ENCODE peak calls at places on chromosomes 6 and 20, in six cellular contexts. V is ovary, W is mucosa of descending colon, K is neural progenitor cell, Z is endodermal cell, P is fibroblast of lung. L is an unnamed sample.

GRCh38 chr6:67916389-67916788 is 718.7 kb upstream of the ADGRB3 start:
- DNase-seq in K (no peak), V (no peak), W (no peak), P (peak; percentile 84), Z (no peak), L (no peak)

GRCh38 chr6:118743744-118744143 is 92.4 kb upstream of the CEP85L start:
- DNase-seq in Z (no peak), K (no peak), P (peak; percentile 78), W (no peak), V (no peak), L (no peak)

GRCh38 chr6:15473741-15474161 is 189.1 kb downstream of the DTNBP1 start:
- DNase-seq in P (peak; percentile 87), V (no peak), W (no peak), Z (peak; percentile 28), K (no peak), L (no peak)

GRCh38 chr6:53737746-53738145 is 57.1 kb upstream of the LRRC1 start:
- DNase-seq in P (no peak), K (no peak), V (no peak), Z (no peak), W (peak; percentile 21), L (no peak)

GRCh38 chr6:142819603-142820335 is 125.2 kb downstream of the HIVEP2 start:
- DNase-seq in V (no peak), W (no peak), Z (no peak), K (no peak), P (peak; percentile 35), L (peak; percentile 19)

GRCh38 chr20:42639140-42639539 is 550.6 kb downstream of the PTPRT start:
- DNase-seq in Z (no peak), W (no peak), K (no peak), V (no peak), P (no peak), L (no peak)

GRCh38 chr6:46186583-46186982 is 15.8 kb upstream of the ENPP5 start:
- DNase-seq in Z (no peak), V (no peak), W (no peak), P (peak; percentile 10), K (no peak), L (no peak)

GRCh38 chr20:15616626-15617025 is 956.6 kb downstream of the KIF16B start:
- DNase-seq in P (no peak), W (no peak), K (no peak), Z (no peak), V (no peak), L (no peak)

GRCh38 chr6:13263669-13264068 is 64.7 kb downstream of the TBC1D7 start:
- DNase-seq in P (no peak), V (no peak), W (no peak), K (no peak), Z (no peak), L (no peak)

GRCh38 chr6:54910326-54910952 is 63.9 kb downstream of the FAM83B start:
- DNase-seq in Z (no peak), P (peak; percentile 43), K (no peak), W (peak; percentile 53), V (no peak), L (no peak)

GRCh38 chr6:147699637-147700036 is 191.1 kb downstream of the SAMD5 start:
- DNase-seq in K (no peak), W (no peak), P (peak; percentile 54), V (no peak), Z (no peak), L (no peak)

GRCh38 chr6:19945843-19946358 is 108.7 kb downstream of the ID4 start:
- DNase-seq in P (no peak), K (no peak), V (no peak), Z (no peak), W (no peak), L (no peak)

GRCh38 chr6:36120539-36120938 is 9.8 kb upstream of the MAPK13 start:
- DNase-seq in Z (no peak), V (no peak), P (no peak), K (no peak), W (peak; percentile 78), L (peak; percentile 57)

GRCh38 chr6:8481727-8482126 is 46.4 kb upstream of the SLC35B3 start:
- DNase-seq in K (peak; percentile 36), W (no peak), P (peak; percentile 17), V (no peak), Z (no peak), L (no peak)

GRCh38 chr6:34246563-34247391 is 2.0 kb downstream of the SMIM29 start:
- DNase-seq in W (peak; percentile 40), V (peak; percentile 43), K (peak; percentile 49), Z (peak; percentile 89), P (no peak), L (peak; percentile 29)

GRCh38 chr6:53369051-53369450 is 20.3 kb upstream of the ELOVL5 start:
- DNase-seq in P (no peak), W (no peak), Z (no peak), V (no peak), K (no peak), L (no peak)

GRCh38 chr20:16462711-16463110 is 110.5 kb downstream of the KIF16B start:
- DNase-seq in P (no peak), W (no peak), Z (peak; percentile 61), K (peak; percentile 8), V (no peak), L (no peak)

GRCh38 chr20:1932971-1933370 is 37.8 kb downstream of the SIRPA start:
- DNase-seq in K (no peak), V (no peak), Z (no peak), P (no peak), W (no peak), L (no peak)

GRCh38 chr6:33029297-33030184 is 20.1 kb upstream of the HLA-DOA start:
- DNase-seq in P (no peak), V (no peak), Z (no peak), W (peak; percentile 47), K (no peak), L (no peak)

GRCh38 chr6:160007118-160007517 is 38.2 kb downstream of the IGF2R start:
- DNase-seq in P (no peak), V (no peak), Z (no peak), W (no peak), K (no peak), L (no peak)

GRCh38 chr20:57801046-57801445 is 91.2 kb upstream of the PMEPA1 start:
- DNase-seq in W (no peak), P (no peak), Z (no peak), V (no peak), K (no peak), L (no peak)

GRCh38 chr20:5996765-5997164 is 46.3 kb downstream of the MCM8 start:
- DNase-seq in Z (no peak), V (no peak), K (peak; percentile 4), W (peak; percentile 42), P (no peak), L (peak; percentile 9)

GRCh38 chr20:25579081-25579770 is 6.1 kb downstream of the NINL start:
- DNase-seq in Z (peak; percentile 63), V (no peak), P (no peak), W (no peak), K (peak; percentile 17), L (no peak)

GRCh38 chr6:104421650-104422049 is 438.1 kb downstream of the HACE1 start:
- DNase-seq in K (no peak), V (no peak), W (peak; percentile 2), P (no peak), Z (no peak), L (no peak)

GRCh38 chr20:24672181-24672880 is 202.9 kb downstream of the SYNDIG1 start:
- DNase-seq in Z (no peak), W (no peak), V (no peak), K (no peak), P (peak; percentile 71), L (no peak)

GRCh38 chr20:41733151-41733550 is 115.0 kb upstream of the CHD6 start:
- DNase-seq in Z (no peak), K (no peak), V (no peak), W (no peak), P (no peak), L (no peak)

GRCh38 chr20:50039706-50040431 is 57.1 kb downstream of the SNAI1 start:
- DNase-seq in K (no peak), V (no peak), P (no peak), Z (peak; percentile 75), W (no peak), L (no peak)

GRCh38 chr6:156449128-156449527 is 328.1 kb upstream of the ARID1B start:
- DNase-seq in K (no peak), Z (no peak), P (no peak), W (no peak), V (no peak), L (no peak)

DNA sequence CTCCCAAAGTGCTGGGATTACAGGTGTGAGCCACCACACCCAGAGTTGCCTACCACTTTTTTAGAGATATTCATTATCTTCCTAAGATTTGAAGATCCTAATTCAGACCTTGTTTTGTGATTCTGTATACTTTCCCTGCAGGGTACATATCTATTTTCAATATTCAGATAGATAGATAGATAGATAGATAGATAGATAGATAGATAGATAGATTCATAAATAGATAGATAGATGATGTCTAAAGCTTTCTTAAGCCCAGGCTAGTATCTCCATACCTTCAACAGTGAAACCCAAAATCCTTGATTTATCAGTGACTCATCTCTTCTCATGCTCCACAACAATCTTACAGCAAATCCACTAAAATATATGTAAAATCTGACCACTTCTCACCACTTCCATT is 30.8 kb downstream of the ZNF391 start:
- DNase-seq in K (no peak), V (no peak), P (no peak), Z (no peak), W (no peak), L (no peak)
- H3K9me3 ChIP-seq in K (no peaks in the 10 kb centered on the region), V (no peaks in the 10 kb centered on the region), P (no peaks in the 10 kb centered on the region), Z (peaks cover 21% of the 10 kb centered on the region), W (no peaks in the 10 kb centered on the region), L (no peaks in the 10 kb centered on the region)

GRCh38 chr20:60192351-60192750 is 234.1 kb downstream of the CDH26 start:
- DNase-seq in P (no peak), K (no peak), W (no peak), Z (no peak), V (no peak), L (no peak)
- H3K9me3 ChIP-seq in P (no peaks in the 10 kb centered on the region), K (no peaks in the 10 kb centered on the region), W (no peaks in the 10 kb centered on the region), Z (no peaks in the 10 kb centered on the region), V (no peaks in the 10 kb centered on the region), L (no peaks in the 10 kb centered on the region)

DNA sequence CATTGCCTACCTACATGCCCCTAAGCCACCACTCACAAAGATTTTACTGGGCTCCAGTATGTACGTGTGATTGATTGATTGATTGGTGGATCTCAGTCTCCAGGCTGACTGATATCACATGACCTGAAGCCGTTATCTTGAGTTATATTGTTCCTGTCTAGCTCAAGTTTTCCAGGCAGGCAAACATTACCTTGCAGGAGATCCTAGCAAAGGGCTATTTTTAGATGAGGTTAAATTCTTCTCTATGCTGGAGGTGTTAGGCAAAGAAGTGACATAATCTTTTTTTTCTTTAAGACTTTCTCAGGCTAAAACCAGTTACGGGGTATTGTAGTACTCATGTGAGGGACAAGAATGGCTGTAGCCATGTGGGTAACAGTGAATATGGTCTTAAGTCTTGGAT is 125.2 kb downstream of the DOK5 start:
- DNase-seq in V (no peak), Z (no peak), W (no peak), P (no peak), K (no peak), L (no peak)
- H3K9me3 ChIP-seq in V (no peaks in the 10 kb centered on the region), Z (peaks cover 7% of the 10 kb centered on the region), W (no peaks in the 10 kb centered on the region), P (no peaks in the 10 kb centered on the region), K (no peaks in the 10 kb centered on the region), L (no peaks in the 10 kb centered on the region)

GRCh38 chr20:55977723-55978481 is 27.4 kb downstream of the CBLN4 start:
- DNase-seq in P (no peak), K (no peak), Z (no peak), V (peak; percentile 65), W (no peak), L (no peak)
- H3K9me3 ChIP-seq in P (no peaks in the 10 kb centered on the region), K (peaks cover 4% of the 10 kb centered on the region), Z (peaks cover 97% of the 10 kb centered on the region), V (no peaks in the 10 kb centered on the region), W (no peaks in the 10 kb centered on the region), L (no peaks in the 10 kb centered on the region)

GRCh38 chr20:55918471-55918870 is 86.8 kb downstream of the CBLN4 start:
- DNase-seq in W (no peak), K (no peak), P (no peak), Z (no peak), V (no peak), L (no peak)

GRCh38 chr20:55919319-55919718 is 86.0 kb downstream of the CBLN4 start:
- DNase-seq in V (no peak), W (no peak), P (no peak), K (no peak), Z (no peak), L (no peak)
- H3K9me3 ChIP-seq in V (no peaks in the 10 kb centered on the region), W (peaks cover 1% of the 10 kb centered on the region), P (no peaks in the 10 kb centered on the region), K (peaks cover 35% of the 10 kb centered on the region), Z (peaks cover 94% of the 10 kb centered on the region), L (no peaks in the 10 kb centered on the region)